ENCODE peak calls at places on chromosomes 3 and 15, in seven cellular contexts. S, F, V, K, G, W and U are unnamed samples.

GRCh38 chr15:81531141-81531592 is 157.2 kb upstream of the TMC3 start:
- DNase-seq in W (peak), G (peak), K (no peak), F (no peak), V (no peak), S (no peak), U (no peak)

GRCh38 chr3:42801784-42802183 is 2.5 kb downstream of the HIGD1A start:
- DNase-seq in G (no peak), F (no peak), K (no peak), V (no peak), W (no peak), S (no peak), U (no peak)

GRCh38 chr3:22759636-22760310 is 443.4 kb upstream of the UBE2E2 start:
- DNase-seq in S (no peak), V (no peak), W (no peak), G (no peak), F (no peak), K (no peak), U (no peak)

GRCh38 chr3:185465471-185465870 is 33.4 kb downstream of the TMEM41A start:
- DNase-seq in F (no peak), G (no peak), S (no peak), W (no peak), V (no peak), K (no peak), U (no peak)

GRCh38 chr3:50453907-50454306 is 49.5 kb downstream of the CACNA2D2 start:
- DNase-seq in K (no peak), S (no peak), F (no peak), W (no peak), V (no peak), G (peak), U (no peak)

GRCh38 chr3:192833177-192833890 is 84.3 kb downstream of the MB21D2 start:
- DNase-seq in K (no peak), V (peak), G (no peak), F (no peak), S (no peak), W (peak), U (peak)

GRCh38 chr3:170079466-170080165 is 41.8 kb downstream of the GPR160 start:
- DNase-seq in F (no peak), W (no peak), G (no peak), V (no peak), S (no peak), K (peak), U (peak)

GRCh38 chr3:194255252-194256039 is 95.7 kb downstream of the CPN2 start:
- DNase-seq in K (no peak), F (peak), S (no peak), W (no peak), V (no peak), G (no peak), U (no peak)

GRCh38 chr3:188349276-188349962 is 195.5 kb downstream of the LPP start:
- DNase-seq in V (peak), S (no peak), F (no peak), W (no peak), G (peak), K (peak), U (no peak)

GRCh38 chr3:67863869-67864268 is 209.5 kb upstream of the SUCLG2 start:
- DNase-seq in W (no peak), K (peak), S (no peak), F (no peak), V (no peak), G (peak), U (no peak)

GRCh38 chr15:91881551-91882297 is 28.2 kb downstream of the SLCO3A1 start:
- DNase-seq in K (no peak), V (no peak), F (no peak), G (no peak), W (no peak), S (no peak), U (no peak)

GRCh38 chr3:48765376-48765775 is 48.4 kb upstream of the IP6K2 start:
- DNase-seq in K (peak), V (no peak), S (no peak), W (no peak), F (no peak), G (no peak), U (no peak)

GRCh38 chr3:113698891-113699465 is 2.5 kb upstream of the USF3 start:
- DNase-seq in S (no peak), G (peak), K (peak), V (peak), W (no peak), F (no peak), U (peak)

GRCh38 chr3:139811331-139811730 is 123.7 kb upstream of the CLSTN2 start:
- DNase-seq in F (no peak), K (no peak), G (no peak), W (no peak), V (peak), S (no peak), U (no peak)

GRCh38 chr15:100663550-100664335 is 61.4 kb downstream of the ASB7 start:
- DNase-seq in K (no peak), V (peak), W (no peak), F (no peak), S (no peak), G (no peak), U (no peak)

GRCh38 chr15:39770748-39771689 is 11.6 kb downstream of the FSIP1 start:
- DNase-seq in W (no peak), V (peak), S (no peak), K (peak), F (no peak), G (no peak), U (peak)

GRCh38 chr3:133934073-133934970 is 38.6 kb upstream of the RAB6B start:
- DNase-seq in K (no peak), V (no peak), S (no peak), G (peak), W (no peak), F (no peak), U (no peak)

GRCh38 chr15:57323806-57324589 is 52.3 kb upstream of the CGNL1 start:
- DNase-seq in F (no peak), K (peak), W (no peak), V (no peak), G (peak), S (peak), U (peak)

GRCh38 chr15:68391084-68391483 is 40.9 kb downstream of the ITGA11 start:
- DNase-seq in W (no peak), G (peak), V (no peak), S (no peak), K (no peak), F (no peak), U (no peak)

GRCh38 chr15:68693071-68693470 is 114.3 kb downstream of the CORO2B start:
- DNase-seq in G (no peak), W (no peak), K (no peak), S (no peak), F (no peak), V (peak), U (no peak)

GRCh38 chr3:131072845-131073244 is 46.2 kb downstream of the NEK11 start:
- DNase-seq in F (no peak), V (peak), K (no peak), S (no peak), G (no peak), W (no peak), U (peak)